ENCODE peak calls at places on chromosomes 13 and 19, in five cellular contexts. Q is HCT116, X is H1, R is GM12878, F is HepG2. B is an unnamed sample.

GRCh38 chr19:33040994-33041827 is 23.5 kb downstream of the RHPN2 start:
- DNase-seq in R (peak; percentile 37), F (peak; percentile 100), X (no peak), Q (peak; percentile 92), B (no peak)

GRCh38 chr13:94858856-94859811 is 146.8 kb upstream of the SOX21 start:
- DNase-seq in Q (no peak), R (no peak), X (no peak), F (no peak), B (no peak)

GRCh38 chr19:662207-662961 is 630 bp downstream of the RNF126 start:
- DNase-seq in Q (no peak), R (no peak), F (peak; percentile 52), X (no peak), B (no peak)

GRCh38 chr19:2273356-2274184 is 8.4 kb downstream of the PEAK3 start:
- DNase-seq in F (peak; percentile 64), X (peak; percentile 73), R (peak; percentile 65), Q (peak; percentile 59), B (peak; percentile 80)

GRCh38 chr19:5805465-5806132 is 732 bp downstream of the NRTN start:
- DNase-seq in Q (no peak), X (no peak), F (peak; percentile 65), R (no peak), B (peak; percentile 72)

GRCh38 chr19:45815501-45816216 is 551 bp upstream of the RSPH6A start:
- DNase-seq in F (no peak), R (no peak), Q (no peak), X (peak; percentile 67), B (peak; percentile 54)

GRCh38 chr19:5460748-5461147 is 5.5 kb downstream of the ZNRF4 start:
- DNase-seq in R (no peak), F (no peak), Q (no peak), X (no peak), B (no peak)

GRCh38 chr19:2302319-2303208 is 5.4 kb downstream of the LINGO3 start:
- DNase-seq in F (no peak), R (no peak), Q (no peak), X (no peak), B (no peak)

GRCh38 chr19:30284885-30285284 is 87.3 kb upstream of the ZNF536 start:
- DNase-seq in R (no peak), F (no peak), X (no peak), Q (no peak), B (no peak)

GRCh38 chr19:49327878-49328544 is 3.0 kb upstream of the SLC6A16 start:
- DNase-seq in X (no peak), Q (peak; percentile 19), F (peak; percentile 21), R (no peak), B (no peak)

GRCh38 chr19:55213547-55213946 is 4.2 kb upstream of the PTPRH start:
- DNase-seq in F (no peak), X (no peak), Q (no peak), R (no peak), B (no peak)

GRCh38 chr19:55212447-55212846 is 3.1 kb upstream of the PTPRH start:
- DNase-seq in F (peak; percentile 64), Q (peak; percentile 72), X (no peak), R (peak; percentile 13), B (no peak)

GRCh38 chr19:55220525-55220924 is 8.0 kb downstream of the TMEM86B start:
- DNase-seq in F (no peak), X (no peak), R (no peak), Q (no peak), B (no peak)

GRCh38 chr19:55216461-55217198 is 7.3 kb upstream of the PTPRH start:
- DNase-seq in X (peak; percentile 84), R (no peak), F (peak; percentile 96), Q (peak; percentile 100), B (peak; percentile 84)
- H3K4me3 ChIP-seq in X (peak overlapping the region; percentile 83), R (no peak overlapping the region), F (peak overlapping the region; percentile 94), Q (peak overlapping the region; percentile 67), B (peak overlapping the region; percentile 49)

GRCh38 chr13:23993439-23993980 is 96.2 kb upstream of the C1QTNF9B start:
- DNase-seq in F (no peak), Q (no peak), X (no peak), R (peak; percentile 7), B (no peak)
- TF ChIP-seq ZNF274 in F (no peak), Q (no peak), X (no peak), R (no peak), B (no peak)

DNA sequence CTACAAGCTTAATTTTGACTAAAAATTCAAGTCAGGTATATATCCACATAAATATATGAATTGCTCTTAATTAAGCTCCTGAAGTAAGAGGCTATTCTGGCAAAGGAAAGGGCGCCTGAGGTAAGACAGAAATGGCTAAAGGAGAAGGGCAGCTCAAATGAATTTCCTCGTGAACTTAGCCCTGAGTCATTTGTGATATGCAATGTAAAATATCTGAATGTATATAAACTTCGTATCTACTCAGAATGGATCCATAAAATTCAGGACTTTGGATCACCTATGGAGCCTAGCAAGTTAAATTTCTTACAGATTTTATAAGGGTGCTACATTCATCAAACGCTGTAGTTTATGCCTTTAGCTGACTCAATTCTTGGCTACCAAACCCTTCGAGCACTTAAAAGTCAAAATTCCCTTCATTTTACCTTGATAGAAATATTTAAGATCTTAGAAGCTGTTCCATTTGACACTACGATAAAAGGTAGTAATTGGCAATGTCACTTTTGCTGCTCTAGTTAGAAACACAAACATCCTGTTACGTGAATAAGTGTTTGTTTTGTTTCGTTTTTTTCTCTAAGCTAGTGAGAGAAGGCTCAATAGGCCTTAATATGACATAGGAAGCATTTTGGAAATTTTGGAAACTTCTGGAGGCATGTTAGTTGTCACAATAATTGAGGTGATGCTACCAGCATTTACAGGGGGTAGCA is 69.2 kb downstream of the DIAPH3 start:
- DNase-seq in X (no peak), R (no peak), F (no peak), Q (no peak), B (no peak)
- H3K4me3 ChIP-seq in X (no peak overlapping the region), R (no peak overlapping the region), F (no peak overlapping the region), Q (no peak overlapping the region), B (no peak overlapping the region)

DNA sequence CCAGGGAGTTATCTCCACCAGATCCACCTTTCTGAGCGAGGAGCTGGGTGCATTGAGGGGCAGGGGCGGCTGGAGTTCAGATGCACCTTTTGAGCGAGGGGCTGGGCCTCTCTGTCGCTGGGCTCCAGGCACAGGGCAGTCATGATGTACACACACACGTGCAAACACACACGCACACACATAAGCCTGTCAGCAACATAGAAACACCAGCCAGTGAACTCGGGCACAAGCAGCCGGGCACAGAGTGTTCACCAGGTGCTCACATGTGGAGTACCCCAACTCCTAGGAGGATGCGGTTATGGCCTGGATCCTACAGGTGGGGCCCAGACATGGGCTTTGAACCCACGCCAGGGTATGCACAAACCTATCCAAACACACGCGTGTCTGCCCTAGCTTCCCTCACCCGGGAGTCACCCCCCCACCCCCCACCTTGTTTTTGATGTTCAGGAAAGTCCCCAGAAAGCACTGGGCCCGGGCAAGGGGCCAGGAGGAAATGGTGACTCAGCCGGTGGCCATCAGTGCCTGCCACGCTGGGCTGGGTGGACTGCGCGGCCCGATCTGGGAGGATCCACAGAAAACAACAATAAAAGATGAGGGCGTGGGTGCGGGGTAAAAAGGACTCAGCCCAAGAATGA is 13.3 kb downstream of the ARRDC2 start:
- DNase-seq in X (no peak), R (no peak), F (no peak), Q (no peak), B (no peak)
- TF ChIP-seq ZNF274 in X (no peak), R (no peak), F (no peak), Q (no peak), B (no peak)

B was measured in NT2/D1.